ENCODE peak calls at places on chromosomes 16 and 17, in ten cellular contexts. T is thoracic aorta; Z is GOT3; R is NCI-H1092; K is HS-5; E is T-helper 9 cell; P is HFF-Myc; H is epithelial cell of esophagus; U is CD4-positive, alpha-beta T cell; V is activated gamma-delta T cell treated with anti-CD3 and anti-CD28 coated beads, Interleukin-2, amount 50 U/mL, for 16 hours. S is an unnamed sample.

GRCh38 chr16:58056580-58056979 is 31.0 kb downstream of the MMP15 start:
- DNase-seq in Z (no peak), E (no peak), K (no peak), R (no peak), V (no peak), P (no peak), U (no peak), H (no peak), T (no peak), S (no peak)

GRCh38 chr16:84754353-84754856 is 54.6 kb downstream of the USP10 start:
- DNase-seq in U (peak; percentile 32), Z (no peak), H (peak; percentile 86), V (peak; percentile 46), R (peak; percentile 53), K (peak; percentile 22), E (peak; percentile 51), T (peak; percentile 46), P (peak; percentile 79), S (peak; percentile 41)

GRCh38 chr16:21959050-21959449 is 5.9 kb downstream of the UQCRC2 start:
- DNase-seq in P (no peak), Z (no peak), T (no peak), E (no peak), U (no peak), R (no peak), H (no peak), V (no peak), K (no peak), S (no peak)

GRCh38 chr16:83802135-83802534 is 5.6 kb upstream of the HSBP1 start:
- DNase-seq in E (no peak), P (peak; percentile 56), T (no peak), R (no peak), H (peak; percentile 92), K (no peak), Z (no peak), V (no peak), U (no peak), S (no peak)

GRCh38 chr16:81053761-81054160 is 18.1 kb downstream of the ATMIN start:
- DNase-seq in H (no peak), P (no peak), U (no peak), E (no peak), T (no peak), V (no peak), K (no peak), Z (no peak), R (no peak), S (no peak)

GRCh38 chr17:60416368-60416925 is 5.8 kb upstream of the CHCT1 start:
- DNase-seq in P (no peak), V (no peak), R (no peak), H (no peak), E (no peak), T (no peak), Z (no peak), U (no peak), K (no peak), S (no peak)

GRCh38 chr17:14301279-14301760 is 439 bp downstream of the HS3ST3B1 start:
- DNase-seq in K (no peak), Z (no peak), H (peak; percentile 34), R (no peak), V (no peak), T (no peak), U (peak; percentile 46), P (no peak), E (peak; percentile 30), S (no peak)

GRCh38 chr17:79033741-79034501 is 10.0 kb downstream of the C1QTNF1 start:
- DNase-seq in E (no peak), K (no peak), P (no peak), V (no peak), T (no peak), U (no peak), H (peak; percentile 20), Z (no peak), R (peak; percentile 85), S (no peak)

GRCh38 chr16:50910698-50911025 is 168.8 kb downstream of the CYLD start:
- DNase-seq in R (no peak), Z (no peak), P (no peak), E (no peak), V (no peak), T (no peak), K (no peak), H (no peak), U (no peak), S (no peak)

GRCh38 chr16:30691907-30692306 is 7.1 kb upstream of the SRCAP start:
- DNase-seq in Z (no peak), T (no peak), U (no peak), R (no peak), V (no peak), E (no peak), K (no peak), P (no peak), H (no peak), S (no peak)

GRCh38 chr17:31297090-31297489 is at the start of gene OMG:
- DNase-seq in K (no peak), T (no peak), H (no peak), R (no peak), E (no peak), Z (no peak), P (no peak), U (no peak), V (no peak), S (no peak)

GRCh38 chr17:76414334-76415295 is 30.2 kb downstream of the SPHK1 start:
- DNase-seq in P (no peak), H (no peak), Z (no peak), V (no peak), U (no peak), R (peak; percentile 86), T (peak; percentile 11), E (no peak), K (no peak), S (no peak)

GRCh38 chr17:62644487-62645173 is 17.2 kb downstream of the MRC2 start:
- DNase-seq in E (no peak), P (no peak), V (no peak), Z (no peak), U (no peak), H (no peak), K (no peak), T (no peak), R (no peak), S (no peak)

GRCh38 chr17:39547713-39548478 is 59.8 kb downstream of the NEUROD2 start:
- DNase-seq in U (peak; percentile 72), K (peak; percentile 11), P (peak; percentile 6), R (no peak), Z (no peak), V (peak; percentile 60), H (peak; percentile 48), E (peak; percentile 76), T (no peak), S (no peak)

GRCh38 chr17:70050931-70051330 is 24.1 kb upstream of the KCNJ16 start:
- DNase-seq in H (no peak), P (no peak), R (no peak), K (no peak), Z (no peak), U (no peak), T (no peak), V (no peak), E (no peak), S (no peak)

GRCh38 chr16:66604376-66605176 is at the start of gene CMTM3:
- DNase-seq in Z (peak; percentile 42), P (no peak), V (peak; percentile 62), E (peak; percentile 59), T (no peak), R (peak; percentile 16), U (peak; percentile 73), H (peak; percentile 45), K (no peak), S (peak; percentile 38)

GRCh38 chr16:11004351-11004750 is 60.0 kb downstream of the CLEC16A start:
- DNase-seq in R (no peak), K (no peak), U (no peak), T (no peak), E (no peak), Z (no peak), H (peak; percentile 32), V (no peak), P (no peak), S (no peak)

GRCh38 chr17:1110844-1111598 is 68.8 kb downstream of the ABR start:
- DNase-seq in H (peak; percentile 77), U (no peak), T (peak; percentile 92), K (peak; percentile 65), P (peak; percentile 73), V (peak; percentile 19), E (no peak), R (peak; percentile 21), Z (peak; percentile 32), S (peak; percentile 37)

S was measured in GF-D8.